ENCODE peak calls at places on chromosomes 16 and 17, in eight cellular contexts. X, A, H, Q, D, E, U and N are unnamed samples.

GRCh38 chr17:49548506-49549310 is 27.0 kb upstream of the NXPH3 start:
- DNase-seq in U (no peak), Q (no peak), D (peak), A (peak), E (peak), X (no peak), H (no peak), N (peak)

GRCh38 chr16:68356249-68356918 is 45.6 kb downstream of the PRMT7 start:
- DNase-seq in E (no peak), U (peak), X (no peak), D (peak), H (no peak), Q (peak), A (no peak), N (no peak)

GRCh38 chr17:82985436-82985820 is 94.0 kb upstream of the METRNL start:
- DNase-seq in X (no peak), Q (no peak), U (no peak), A (no peak), H (no peak), D (no peak), E (no peak), N (no peak)

GRCh38 chr16:10111156-10111761 is 71.0 kb downstream of the GRIN2A start:
- DNase-seq in E (no peak), A (no peak), H (no peak), Q (no peak), X (no peak), U (no peak), D (no peak), N (no peak)

GRCh38 chr17:3894927-3895343 is 2.1 kb upstream of the CAMKK1 start:
- DNase-seq in Q (no peak), A (no peak), D (no peak), H (no peak), X (no peak), U (no peak), E (peak), N (peak)

GRCh38 chr17:82489117-82489516 is 30.4 kb upstream of the FOXK2 start:
- DNase-seq in A (peak), U (no peak), Q (no peak), H (peak), E (peak), X (no peak), D (no peak), N (no peak)

GRCh38 chr17:36901506-36901905 is 35.8 kb upstream of the LHX1 start:
- DNase-seq in U (no peak), H (no peak), D (peak), X (no peak), E (peak), Q (no peak), A (peak), N (no peak)

GRCh38 chr16:89922477-89922883 is 662 bp upstream of the TUBB3 start:
- DNase-seq in A (peak), E (peak), H (peak), D (peak), X (peak), U (peak), Q (no peak), N (peak)

GRCh38 chr16:80122155-80122554 is 418.6 kb upstream of the DYNLRB2 start:
- DNase-seq in X (no peak), E (peak), Q (no peak), D (peak), H (peak), A (no peak), U (no peak), N (no peak)

GRCh38 chr16:86217001-86217890 is 293.1 kb upstream of the FOXF1 start:
- DNase-seq in D (no peak), A (no peak), H (no peak), E (no peak), Q (no peak), X (no peak), U (no peak), N (no peak)

GRCh38 chr16:78425957-78426590 is 326.6 kb downstream of the WWOX start:
- DNase-seq in X (no peak), U (no peak), D (no peak), A (no peak), H (no peak), Q (no peak), E (no peak), N (no peak)

GRCh38 chr16:87062569-87063442 is 254.4 kb downstream of the C16orf95 start:
- DNase-seq in Q (no peak), E (peak), H (peak), D (peak), A (peak), X (no peak), U (peak), N (peak)

GRCh38 chr16:25626172-25626571 is 65.6 kb upstream of the HS3ST4 start:
- DNase-seq in A (no peak), U (no peak), Q (no peak), D (no peak), X (no peak), E (no peak), H (no peak), N (peak)

GRCh38 chr17:4708436-4708835 is 2.0 kb upstream of the ARRB2 start:
- DNase-seq in A (no peak), H (no peak), D (no peak), U (peak), X (no peak), E (no peak), Q (peak), N (peak)

GRCh38 chr16:55571191-55571897 is 4.9 kb downstream of the CAPNS2 start:
- DNase-seq in Q (no peak), U (no peak), X (no peak), H (no peak), A (no peak), D (no peak), E (no peak), N (no peak)

GRCh38 chr17:10162034-10162433 is 36.4 kb downstream of the GAS7 start:
- DNase-seq in H (no peak), U (no peak), A (no peak), X (no peak), E (no peak), Q (no peak), D (peak), N (no peak)

GRCh38 chr16:58034128-58034685 is 8.7 kb downstream of the MMP15 start:
- DNase-seq in X (no peak), Q (no peak), A (no peak), E (no peak), D (no peak), H (no peak), U (peak), N (no peak)

GRCh38 chr17:82678265-82678891 is 20.1 kb downstream of the RAB40B start:
- DNase-seq in H (peak), X (no peak), A (no peak), E (no peak), Q (no peak), U (peak), D (no peak), N (no peak)

GRCh38 chr17:77535435-77535834 is 394.7 kb downstream of the SEC14L1 start:
- DNase-seq in H (no peak), E (no peak), U (no peak), D (no peak), Q (no peak), A (no peak), X (no peak), N (peak)

GRCh38 chr17:81442791-81443190 is 47.5 kb downstream of the BAHCC1 start:
- DNase-seq in E (no peak), X (no peak), D (no peak), A (no peak), Q (no peak), U (no peak), H (no peak), N (no peak)

GRCh38 chr16:89847056-89847929 is 19.0 kb downstream of the SPIRE2 start:
- DNase-seq in Q (no peak), U (no peak), E (no peak), D (no peak), X (no peak), H (no peak), A (no peak), N (no peak)

GRCh38 chr17:36949461-36949927 is 740 bp downstream of the AATF start:
- DNase-seq in X (no peak), U (no peak), Q (no peak), D (peak), E (no peak), A (no peak), H (no peak), N (peak)

DNA sequence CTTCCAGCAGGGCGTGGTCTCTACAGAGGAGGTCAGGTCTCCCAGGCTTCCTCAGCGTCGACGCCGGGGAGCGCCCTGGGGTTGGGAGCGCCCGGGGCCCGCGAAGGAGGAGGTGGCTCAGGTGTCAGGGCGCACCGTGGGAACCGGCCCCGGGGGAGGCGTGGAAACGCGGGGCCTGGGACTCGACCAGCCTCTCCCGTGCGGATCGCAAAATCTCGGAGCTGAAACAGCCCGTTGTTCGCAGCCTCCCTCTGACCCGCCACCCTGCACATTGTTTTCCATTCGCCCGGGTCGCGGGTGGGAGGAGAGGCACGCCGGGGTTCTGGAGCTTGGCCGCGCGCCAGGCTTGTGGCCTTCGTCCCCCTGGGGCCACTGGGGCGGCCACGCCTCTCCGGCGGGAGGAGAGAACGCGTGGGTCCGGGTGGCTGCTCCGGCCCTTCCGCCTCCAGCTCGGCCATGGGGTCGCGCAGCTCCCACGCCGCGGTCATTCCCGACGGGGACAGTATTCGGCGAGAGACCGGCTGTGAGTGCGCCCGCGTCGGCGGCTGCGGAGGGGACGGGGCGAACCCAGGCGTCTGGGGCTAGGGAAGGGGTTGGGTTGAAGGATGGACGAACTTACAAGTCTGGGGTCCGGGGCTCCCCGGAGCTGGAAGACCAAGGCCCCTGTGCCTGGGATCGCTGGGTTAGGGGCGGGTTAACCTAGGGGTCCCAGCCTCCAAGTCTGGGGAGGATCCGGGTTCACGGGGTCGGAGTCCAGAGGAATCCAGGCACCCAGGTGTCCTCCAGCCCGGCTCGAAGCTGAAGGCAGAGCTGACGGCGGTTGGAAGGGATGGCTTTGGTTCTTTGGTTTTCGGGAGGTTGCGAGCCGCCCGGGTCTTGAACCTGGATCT is at the start of gene CHP2:
- DNase-seq in D (no peak), X (no peak), Q (no peak), E (no peak), A (no peak), U (no peak), H (peak), N (no peak)
- H3K4me3 ChIP-seq in D (no peak), X (peak), Q (no peak), E (peak), A (no peak), U (no peak), H (peak), N (no peak)

GRCh38 chr17:15263680-15264079 is 1.4 kb downstream of the PMP22 start:
- DNase-seq in E (no peak), D (no peak), H (no peak), A (no peak), X (no peak), U (no peak), Q (no peak), N (peak)
- H3K4me3 ChIP-seq in E (peak), D (no peak), H (peak), A (no peak), X (peak), U (no peak), Q (no peak), N (peak)

GRCh38 chr17:69323806-69324205 is 3.1 kb downstream of the ABCA5 start:
- DNase-seq in Q (no peak), U (no peak), D (no peak), A (no peak), H (no peak), X (no peak), E (no peak), N (no peak)
- H3K4me3 ChIP-seq in Q (no peak), U (no peak), D (no peak), A (no peak), H (peak), X (no peak), E (no peak), N (no peak)

DNA sequence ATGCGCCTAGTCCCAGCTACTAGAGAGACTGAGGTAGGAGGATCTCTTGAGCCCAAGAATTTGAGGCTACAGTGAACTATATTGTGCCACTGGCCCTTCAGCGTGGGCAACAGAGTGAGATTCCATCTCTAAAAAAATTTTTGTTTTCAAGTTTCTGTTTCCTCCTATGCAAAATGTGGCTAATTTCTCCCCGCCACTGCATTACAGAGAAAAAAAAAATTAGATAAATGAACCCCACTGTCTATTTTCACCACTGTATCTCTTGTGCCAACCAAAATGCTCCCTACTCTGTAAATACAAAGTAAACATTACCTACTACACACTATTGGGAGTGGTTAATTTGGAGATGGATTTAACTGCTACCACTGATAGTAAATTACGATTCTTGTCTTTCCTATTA is 2.0 kb downstream of the MARF1 start:
- DNase-seq in A (no peak), Q (no peak), D (no peak), H (no peak), E (no peak), U (peak), X (no peak), N (no peak)
- H3K4me3 ChIP-seq in A (no peak), Q (no peak), D (no peak), H (peak), E (no peak), U (peak), X (no peak), N (peak)

DNA sequence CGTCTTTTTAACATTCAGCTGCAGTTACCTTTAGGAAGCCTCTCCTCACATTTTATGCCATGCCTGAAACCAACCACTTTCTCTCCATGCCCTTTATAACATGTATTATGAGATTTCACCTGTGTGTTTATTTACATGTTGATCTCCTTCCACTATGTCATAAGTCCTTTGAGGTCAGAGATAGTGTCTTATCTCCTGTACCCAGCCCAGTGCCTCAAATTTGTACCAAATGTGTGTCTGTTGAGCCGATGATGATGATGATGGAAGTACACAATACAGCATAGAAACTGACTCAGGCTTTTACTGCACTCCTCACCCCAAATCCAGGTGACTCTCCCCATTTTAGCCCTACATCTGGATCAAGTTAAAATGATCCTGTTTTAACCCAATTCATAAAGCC is 179.5 kb upstream of the CACNG5 start:
- DNase-seq in X (no peak), D (no peak), A (no peak), Q (no peak), E (no peak), H (no peak), U (no peak), N (no peak)
- H3K4me3 ChIP-seq in X (no peak), D (no peak), A (no peak), Q (no peak), E (no peak), H (no peak), U (no peak), N (no peak)

GRCh38 chr16:20317117-20317516 is 10.2 kb downstream of the GP2 start:
- DNase-seq in A (no peak), Q (no peak), D (no peak), X (no peak), U (no peak), E (no peak), H (no peak), N (no peak)
- H3K4me3 ChIP-seq in A (no peak), Q (no peak), D (no peak), X (no peak), U (no peak), E (no peak), H (no peak), N (no peak)

GRCh38 chr17:7419833-7420610 is at the start of gene SPEM1:
- DNase-seq in H (no peak), D (no peak), E (no peak), Q (no peak), U (no peak), A (no peak), X (no peak), N (no peak)
- H3K4me3 ChIP-seq in H (no peak), D (no peak), E (no peak), Q (no peak), U (no peak), A (no peak), X (no peak), N (no peak)

GRCh38 chr17:47949197-47949759 is 7.9 kb downstream of the PNPO start:
- DNase-seq in Q (peak), X (peak), H (peak), A (peak), E (peak), D (peak), U (peak), N (peak)

GRCh38 chr17:47950448-47950847 is 7.2 kb downstream of the PRR15L start:
- DNase-seq in U (no peak), D (no peak), X (no peak), Q (no peak), H (no peak), A (no peak), E (no peak), N (peak)

GRCh38 chr17:47953945-47954344 is 3.7 kb downstream of the PRR15L start:
- DNase-seq in D (peak), E (no peak), A (no peak), Q (no peak), U (no peak), X (no peak), H (no peak), N (no peak)

GRCh38 chr17:47949951-47950350 is 7.7 kb downstream of the PRR15L start:
- DNase-seq in Q (no peak), E (no peak), H (no peak), X (no peak), U (peak), A (no peak), D (no peak), N (peak)

GRCh38 chr17:47952181-47953021 is 5.3 kb downstream of the PRR15L start:
- DNase-seq in Q (no peak), E (no peak), X (no peak), U (no peak), H (no peak), A (no peak), D (no peak), N (no peak)
- H3K4me3 ChIP-seq in Q (no peak), E (no peak), X (no peak), U (no peak), H (no peak), A (no peak), D (no peak), N (no peak)